ENCODE peak calls at places on chromosomes 6 and 20, in ten cellular contexts. U is kidney epithelial cell, O is RWPE1, J is fibroblast of lung, W is Peyer's patch, G is lower leg skin, H is AG04450, Y is endothelial cell, F is brain microvascular endothelial cell, T is heart left ventricle. C is an unnamed sample.
A peak's percentile ranks its signal among the peaks of the same experiment; 100 is the strongest.

GRCh38 chr6:52513464-52513863 is 63.4 kb downstream of the TRAM2 start:
- DNase-seq in H (no peak), Y (no peak), F (no peak), J (no peak), G (peak; percentile 75), O (no peak), T (no peak), W (no peak), U (no peak), C (no peak)

GRCh38 chr6:28142446-28142845 is 763 bp downstream of the ZKSCAN8 start:
- DNase-seq in W (no peak), F (no peak), G (no peak), T (no peak), O (no peak), J (peak; percentile 21), H (no peak), Y (no peak), U (no peak), C (no peak)

GRCh38 chr20:39605908-39606307 is 643.8 kb downstream of the DHX35 start:
- DNase-seq in O (peak; percentile 44), Y (no peak), H (no peak), F (no peak), T (no peak), W (no peak), G (no peak), U (no peak), J (no peak), C (peak; percentile 87)

GRCh38 chr6:53707108-53707897 is 41.7 kb upstream of the KLHL31 start:
- DNase-seq in O (no peak), H (peak; percentile 30), Y (no peak), T (no peak), F (no peak), W (no peak), U (no peak), J (peak; percentile 54), G (no peak), C (no peak)

GRCh38 chr6:81204741-81205140 is 547.7 kb downstream of the TENT5A start:
- DNase-seq in U (no peak), T (no peak), O (no peak), H (no peak), J (peak; percentile 77), G (no peak), W (no peak), Y (no peak), F (no peak), C (no peak)

GRCh38 chr20:58293453-58293852 is 16.1 kb upstream of the RAB22A start:
- DNase-seq in F (no peak), W (no peak), J (no peak), Y (no peak), T (no peak), G (no peak), O (no peak), U (no peak), H (no peak), C (peak; percentile 14)

GRCh38 chr20:48360338-48360698 is 467.5 kb downstream of the PREX1 start:
- DNase-seq in Y (no peak), G (no peak), T (no peak), U (no peak), W (peak; percentile 40), F (no peak), H (no peak), J (no peak), O (no peak), C (no peak)

GRCh38 chr6:38436726-38437465 is 202.8 kb downstream of the BTBD9 start:
- DNase-seq in J (peak; percentile 78), T (no peak), Y (no peak), U (no peak), F (peak; percentile 28), W (no peak), H (no peak), G (no peak), O (peak; percentile 68), C (peak; percentile 70)

GRCh38 chr6:95120984-95121383 is 456.4 kb upstream of the MANEA start:
- DNase-seq in J (no peak), F (no peak), O (no peak), H (no peak), G (no peak), U (no peak), Y (no peak), T (no peak), W (no peak), C (no peak)

GRCh38 chr6:159252955-159253508 is 83.8 kb downstream of the FNDC1 start:
- DNase-seq in W (no peak), F (peak; percentile 35), H (peak; percentile 4), J (peak; percentile 81), Y (peak; percentile 12), O (peak; percentile 88), T (no peak), G (no peak), U (no peak), C (peak; percentile 74)

GRCh38 chr20:31894980-31895675 is 24.7 kb downstream of the TTLL9 start:
- DNase-seq in U (no peak), G (peak; percentile 82), W (peak; percentile 73), H (no peak), J (peak; percentile 22), F (peak; percentile 25), O (peak; percentile 72), T (no peak), Y (no peak), C (peak; percentile 43)

GRCh38 chr6:89952361-89952680 is 58.1 kb downstream of the GJA10 start:
- DNase-seq in T (no peak), F (no peak), G (no peak), Y (no peak), W (no peak), U (no peak), J (no peak), O (no peak), H (no peak), C (no peak)

GRCh38 chr6:3888153-3888957 is 39.2 kb downstream of the FAM50B start:
- DNase-seq in F (no peak), J (no peak), O (no peak), T (peak; percentile 63), Y (no peak), H (no peak), U (no peak), G (peak; percentile 92), W (no peak), C (no peak)

GRCh38 chr6:3882865-3883264 is 33.7 kb downstream of the FAM50B start:
- DNase-seq in Y (no peak), W (no peak), T (no peak), O (no peak), F (no peak), J (no peak), U (no peak), H (peak; percentile 53), G (peak; percentile 82), C (peak; percentile 30)

GRCh38 chr6:3887150-3887700 is 38.1 kb downstream of the FAM50B start:
- DNase-seq in Y (no peak), T (no peak), W (no peak), F (peak; percentile 10), G (peak; percentile 85), J (peak; percentile 36), O (no peak), U (no peak), H (no peak), C (no peak)

GRCh38 chr6:3884007-3884745 is 35.0 kb downstream of the FAM50B start:
- DNase-seq in G (peak; percentile 82), Y (peak; percentile 37), T (no peak), F (peak; percentile 47), U (peak; percentile 54), O (peak; percentile 44), J (peak; percentile 75), H (peak; percentile 50), W (no peak), C (no peak)

GRCh38 chr6:3885262-3886036 is 36.3 kb downstream of the FAM50B start:
- DNase-seq in G (peak; percentile 59), W (no peak), J (no peak), O (peak; percentile 19), F (no peak), U (no peak), T (no peak), H (no peak), Y (peak; percentile 13), C (peak; percentile 49)
- TF ChIP-seq CTCF in G (no peak), W (peak; percentile 41), J (peak; percentile 1), O (no peak), F (peak; percentile 47), U (peak; percentile 45), T (peak; percentile 10), H (peak; percentile 35), Y (no peak), C (peak; percentile 8)

DNA sequence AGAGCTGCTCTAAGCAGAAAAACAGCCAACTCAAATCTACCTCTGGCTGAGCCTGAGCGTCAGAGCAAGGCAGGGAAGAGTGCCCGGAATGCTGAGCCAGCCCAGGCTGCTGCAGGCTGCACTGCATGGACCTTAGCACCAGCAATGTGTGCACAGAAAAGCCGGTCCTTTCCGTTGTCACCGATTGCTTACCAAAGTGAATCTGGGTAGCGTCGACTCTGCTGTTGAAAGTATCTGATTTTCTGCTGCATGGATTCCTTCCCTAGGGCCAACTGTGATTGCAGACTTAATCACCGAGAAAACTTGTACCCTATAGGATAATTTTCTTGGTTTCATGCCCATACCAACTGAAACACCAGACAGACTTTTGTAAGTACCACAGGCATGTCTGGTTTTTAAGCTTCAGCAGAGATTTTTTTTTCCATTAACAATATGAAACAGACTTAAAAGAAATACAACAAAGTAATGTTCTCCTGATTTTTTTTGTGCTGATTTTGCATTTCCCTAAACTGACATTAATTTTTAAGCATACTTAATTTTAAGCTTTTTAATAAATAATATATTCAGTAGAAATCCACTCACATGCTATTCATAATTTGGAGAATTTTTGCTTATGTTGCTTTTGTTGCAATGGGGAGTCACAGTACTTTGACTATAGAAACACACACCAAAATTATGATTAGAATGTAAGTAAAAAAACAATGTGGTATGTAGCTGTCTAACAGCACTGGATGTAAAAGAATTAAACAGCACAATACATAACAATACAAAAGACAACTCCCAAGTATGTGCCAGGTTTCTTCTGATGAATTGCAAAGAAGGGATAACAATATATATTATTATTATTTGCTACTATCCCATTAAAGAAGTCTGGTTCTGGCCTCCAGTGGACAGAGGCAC is 218.0 kb downstream of the THBS2 start:
- DNase-seq in T (no peak), W (no peak), U (peak; percentile 10), G (peak; percentile 73), F (peak; percentile 60), O (peak; percentile 38), H (no peak), Y (no peak), J (peak; percentile 95), C (peak; percentile 65)
- TF ChIP-seq CTCF in T (no peak), W (no peak), U (no peak), G (no peak), F (no peak), O (no peak), H (no peak), Y (no peak), J (no peak), C (no peak)

DNA sequence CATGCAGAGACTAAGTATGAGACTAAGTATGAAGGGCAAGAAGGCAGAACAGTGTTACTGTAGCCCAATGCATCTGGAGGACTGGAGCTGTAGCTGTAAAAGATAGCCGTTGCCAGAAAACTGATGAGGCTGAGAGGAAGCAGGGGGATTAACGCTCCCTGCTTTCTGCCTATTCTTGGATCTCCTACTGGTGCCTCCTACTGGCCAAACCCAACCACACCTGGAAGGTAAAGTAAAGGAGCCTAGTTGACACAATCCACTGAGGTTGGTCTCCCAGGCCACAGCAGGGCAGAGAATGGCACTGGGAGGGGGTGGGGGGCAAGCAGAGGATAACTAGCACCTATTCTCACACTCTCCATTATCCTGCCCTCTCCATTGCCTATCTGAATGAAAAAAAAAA is 105.0 kb upstream of the MRPS10 start:
- DNase-seq in U (no peak), F (no peak), Y (no peak), H (no peak), T (no peak), O (no peak), J (no peak), G (no peak), W (no peak), C (no peak)
- TF ChIP-seq CTCF in U (no peak), F (peak; percentile 11), Y (no peak), H (no peak), T (no peak), O (no peak), J (no peak), G (no peak), W (peak; percentile 13), C (no peak)

GRCh38 chr6:19549109-19549508 is 288.1 kb upstream of the ID4 start:
- DNase-seq in H (no peak), G (no peak), T (no peak), J (no peak), W (no peak), O (no peak), F (no peak), U (no peak), Y (no peak), C (no peak)
- TF ChIP-seq CTCF in H (no peak), G (no peak), T (no peak), J (no peak), W (no peak), O (no peak), F (no peak), U (no peak), Y (no peak), C (no peak)